ENCODE peak calls at places on chromosomes 11 and 22, in ten cellular contexts. F is cardiac muscle cell, D is WTC11, W is fibroblast of mammary gland, V is GM23338, C is left ventricle myocardium inferior, B is PC-9, E is AG09309, X is B cell, I is fibroblast of villous mesenchyme. K is an unnamed sample.

GRCh38 chr11:86128914-86129313 is 60.0 kb upstream of the PICALM start:
- DNase-seq in F (no peak), D (no peak), W (no peak), V (no peak), C (no peak), B (no peak), E (no peak), X (no peak), I (no peak), K (no peak)

GRCh38 chr11:14312736-14313438 is 46.1 kb downstream of the RRAS2 start:
- DNase-seq in F (no peak), D (no peak), W (peak), V (no peak), C (no peak), B (no peak), E (peak), X (no peak), I (peak), K (no peak)

GRCh38 chr11:108432783-108433182 is 34.5 kb downstream of the C11orf65 start:
- DNase-seq in F (peak), D (no peak), W (peak), V (no peak), C (no peak), B (no peak), E (no peak), X (no peak), I (peak), K (no peak)

GRCh38 chr22:43186272-43187170 is at the start of gene TTLL12:
- DNase-seq in F (peak), D (peak), W (no peak), V (peak), C (peak), B (peak), E (no peak), X (peak), I (peak), K (peak)

GRCh38 chr22:28923826-28924732 is 40.7 kb downstream of the ZNRF3 start:
- DNase-seq in F (no peak), D (no peak), W (no peak), V (peak), C (no peak), B (no peak), E (no peak), X (no peak), I (no peak), K (no peak)

GRCh38 chr11:12460441-12460840 is 83.1 kb downstream of the PARVA start:
- DNase-seq in F (no peak), D (no peak), W (no peak), V (no peak), C (no peak), B (no peak), E (no peak), X (no peak), I (no peak), K (no peak)

GRCh38 chr22:50507991-50508884 is at the start of gene NCAPH2:
- DNase-seq in F (peak), D (peak), W (peak), V (peak), C (peak), B (peak), E (peak), X (peak), I (peak), K (peak)

GRCh38 chr11:118843518-118843917 is 40.2 kb upstream of the CXCR5 start:
- DNase-seq in F (no peak), D (no peak), W (no peak), V (no peak), C (no peak), B (no peak), E (no peak), X (no peak), I (no peak), K (no peak)

GRCh38 chr11:65767406-65767805 is 13.4 kb downstream of the AP5B1 start:
- DNase-seq in F (peak), D (no peak), W (peak), V (no peak), C (no peak), B (no peak), E (no peak), X (no peak), I (peak), K (no peak)

DNA sequence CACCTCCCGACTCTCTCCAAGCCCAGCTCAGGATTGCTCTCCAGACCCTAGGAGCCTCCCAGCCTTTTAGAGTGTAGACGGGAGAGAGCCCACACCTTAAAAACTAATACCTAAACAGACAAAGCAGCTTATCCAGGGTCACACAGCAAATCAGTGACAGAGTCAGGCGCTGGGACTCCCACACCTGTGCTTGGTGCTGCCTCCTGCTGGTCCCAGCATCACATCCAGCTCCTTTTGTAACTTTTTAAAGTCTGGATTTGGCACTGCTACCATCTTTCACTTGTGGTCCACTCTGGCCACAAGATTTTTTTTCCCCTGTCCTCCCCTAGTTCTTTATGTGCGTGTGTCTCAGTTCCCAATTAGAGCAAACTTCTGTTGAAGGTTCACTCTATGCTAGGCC is 4.7 kb downstream of the ANO1 start:
- DNase-seq in F (no peak), D (no peak), W (no peak), V (no peak), C (no peak), B (no peak), E (no peak), X (no peak), I (no peak), K (no peak)
- TF ChIP-seq CTCF in F (no peak), D (no peak), W (peak), V (peak), C (no peak), B (peak), E (peak), X (no peak), I (peak), K (peak)

GRCh38 chr11:597166-597725 is 18.5 kb downstream of the IRF7 start:
- DNase-seq in F (no peak), D (peak), W (no peak), V (peak), C (no peak), B (no peak), E (no peak), X (no peak), I (no peak), K (no peak)
- TF ChIP-seq CTCF in F (no peak), D (no peak), W (no peak), V (peak), C (no peak), B (no peak), E (peak), X (no peak), I (no peak), K (peak)

GRCh38 chr22:23387827-23388491 is 192.1 kb downstream of the IGLL1 start:
- DNase-seq in F (no peak), D (peak), W (no peak), V (no peak), C (no peak), B (no peak), E (no peak), X (no peak), I (no peak), K (no peak)

GRCh38 chr22:23385301-23386244 is 194.5 kb downstream of the IGLL1 start:
- DNase-seq in F (peak), D (peak), W (peak), V (peak), C (peak), B (peak), E (peak), X (peak), I (peak), K (peak)

GRCh38 chr22:23386822-23387580 is 193.1 kb downstream of the IGLL1 start:
- DNase-seq in F (no peak), D (peak), W (no peak), V (no peak), C (no peak), B (no peak), E (no peak), X (peak), I (no peak), K (no peak)

GRCh38 chr22:23384899-23385298 is 195.2 kb downstream of the IGLL1 start:
- DNase-seq in F (no peak), D (peak), W (no peak), V (no peak), C (no peak), B (no peak), E (no peak), X (no peak), I (no peak), K (no peak)

DNA sequence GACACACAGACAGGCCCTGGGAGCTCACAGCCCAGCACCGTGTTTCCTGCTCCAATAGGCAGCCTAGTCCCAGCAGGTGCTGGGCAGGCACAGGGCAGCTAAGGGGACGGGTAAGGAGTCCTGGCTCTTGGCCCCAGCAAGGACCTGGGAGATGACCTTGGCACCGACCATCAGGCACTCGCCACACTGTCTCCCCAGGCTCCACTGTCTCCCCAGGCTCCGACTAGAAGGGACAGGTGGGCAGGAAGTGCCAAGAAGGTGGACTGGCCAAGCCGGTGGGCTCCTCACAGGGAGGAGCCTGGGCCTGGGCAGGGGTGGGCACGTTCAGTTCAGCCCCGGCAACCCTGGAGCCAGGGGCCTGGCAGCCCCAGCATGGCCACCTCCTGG is 193.9 kb downstream of the IGLL1 start:
- DNase-seq in F (no peak), D (no peak), W (no peak), V (no peak), C (no peak), B (no peak), E (no peak), X (no peak), I (no peak), K (no peak)
- TF ChIP-seq CTCF in F (no peak), D (no peak), W (no peak), V (no peak), C (no peak), B (no peak), E (no peak), X (peak), I (no peak), K (no peak)

GRCh38 chr11:32586576-32587190 is 3.1 kb downstream of the EIF3M start:
- DNase-seq in F (peak), D (no peak), W (peak), V (peak), C (no peak), B (no peak), E (no peak), X (no peak), I (peak), K (peak)
- TF ChIP-seq CTCF in F (peak), D (no peak), W (peak), V (no peak), C (peak), B (no peak), E (peak), X (no peak), I (peak), K (peak)

GRCh38 chr11:93849751-93850584 is 450 bp downstream of the VSTM5 start:
- DNase-seq in F (peak), D (peak), W (peak), V (peak), C (peak), B (peak), E (no peak), X (no peak), I (peak), K (peak)
- TF ChIP-seq CTCF in F (no peak), D (no peak), W (no peak), V (peak), C (no peak), B (no peak), E (no peak), X (no peak), I (no peak), K (no peak)

GRCh38 chr11:61862714-61863547 is 28.4 kb downstream of the FADS3 start:
- DNase-seq in F (no peak), D (no peak), W (no peak), V (no peak), C (no peak), B (no peak), E (no peak), X (no peak), I (no peak), K (no peak)
- TF ChIP-seq CTCF in F (no peak), D (no peak), W (no peak), V (no peak), C (no peak), B (no peak), E (no peak), X (no peak), I (no peak), K (no peak)

K was measured in NB4.